ENCODE peak calls at places on chromosomes 6 and 20, in six cellular contexts. E, F, U, D, K and G are unnamed samples.
A peak's percentile ranks its signal among the peaks of the same experiment; 100 is the strongest.

GRCh38 chr6:119331676-119332286 is 17.8 kb downstream of the MAN1A1 start:
- DNase-seq in D (no peak), F (no peak), E (no peak), U (no peak), K (no peak), G (no peak)

GRCh38 chr6:110654096-110654820 is 161.0 kb downstream of the CDK19 start:
- DNase-seq in K (no peak), D (no peak), F (no peak), E (no peak), U (no peak), G (no peak)

GRCh38 chr6:36682328-36683144 is 4.0 kb downstream of the CDKN1A start:
- DNase-seq in E (peak; percentile 69), D (peak; percentile 41), K (peak; percentile 28), F (peak; percentile 93), U (peak; percentile 61), G (peak; percentile 51)

GRCh38 chr6:12545837-12546658 is 170.5 kb upstream of the PHACTR1 start:
- DNase-seq in F (peak; percentile 55), K (no peak), E (no peak), D (no peak), U (no peak), G (no peak)

GRCh38 chr6:100186552-100186951 is 192.5 kb upstream of the MCHR2 start:
- DNase-seq in K (no peak), U (no peak), F (no peak), D (no peak), E (no peak), G (peak; percentile 31)

GRCh38 chr6:125509477-125509876 is 207.7 kb upstream of the HDDC2 start:
- DNase-seq in D (no peak), U (no peak), K (no peak), F (no peak), E (no peak), G (no peak)

GRCh38 chr20:60900581-60900980 is 351.5 kb upstream of the CDH4 start:
- DNase-seq in D (no peak), F (no peak), K (no peak), E (no peak), U (no peak), G (no peak)

GRCh38 chr6:126063512-126064146 is 77.3 kb downstream of the TRMT11 start:
- DNase-seq in K (no peak), D (no peak), U (no peak), F (no peak), E (no peak), G (no peak)

GRCh38 chr20:38453941-38454340 is 18.7 kb upstream of the RALGAPB start:
- DNase-seq in D (no peak), K (no peak), F (no peak), U (no peak), E (no peak), G (no peak)

GRCh38 chr6:46329568-46329967 is 158.8 kb upstream of the ENPP5 start:
- DNase-seq in F (no peak), K (no peak), U (peak; percentile 29), D (peak; percentile 13), E (no peak), G (no peak)

GRCh38 chr6:36829919-36830544 is 9.2 kb downstream of the CPNE5 start:
- DNase-seq in D (peak; percentile 81), F (peak; percentile 86), U (peak; percentile 87), E (peak; percentile 84), K (no peak), G (peak; percentile 85)

GRCh38 chr6:76555090-76555489 is 482.6 kb upstream of the IMPG1 start:
- DNase-seq in K (no peak), F (no peak), D (no peak), E (no peak), U (no peak), G (no peak)

GRCh38 chr20:41649489-41649888 is 31.3 kb upstream of the CHD6 start:
- DNase-seq in F (no peak), U (no peak), D (no peak), E (no peak), K (no peak), G (no peak)

GRCh38 chr20:17808357-17808756 is 108.6 kb downstream of the BANF2 start:
- DNase-seq in E (peak; percentile 67), F (no peak), D (peak; percentile 81), K (no peak), U (peak; percentile 75), G (peak; percentile 62)

GRCh38 chr20:3843490-3843889 is 3.1 kb upstream of the MAVS start:
- DNase-seq in E (no peak), K (no peak), U (no peak), F (peak; percentile 66), D (no peak), G (no peak)

GRCh38 chr6:56334937-56335336 is 87.6 kb upstream of the COL21A1 start:
- DNase-seq in D (no peak), K (no peak), U (no peak), F (no peak), E (no peak), G (no peak)

GRCh38 chr6:108846628-108847027 is 1.6 kb upstream of the ARMC2 start:
- DNase-seq in K (no peak), F (no peak), U (no peak), E (no peak), D (no peak), G (no peak)

GRCh38 chr20:1326031-1326930 is 2.7 kb downstream of the SDCBP2 start:
- DNase-seq in U (no peak), F (no peak), K (no peak), D (peak; percentile 41), E (no peak), G (peak; percentile 41)

GRCh38 chr20:8116067-8116811 is 15.8 kb upstream of the PLCB1 start:
- DNase-seq in D (no peak), E (no peak), F (no peak), U (no peak), K (no peak), G (no peak)

GRCh38 chr20:37986873-37987601 is 46.2 kb downstream of the TTI1 start:
- DNase-seq in U (peak; percentile 89), D (peak; percentile 87), E (peak; percentile 78), K (no peak), F (peak; percentile 69), G (peak; percentile 80)

GRCh38 chr6:86010915-86011786 is 368.5 kb upstream of the SYNCRIP start:
- DNase-seq in U (no peak), E (no peak), D (no peak), F (no peak), K (no peak), G (no peak)

GRCh38 chr20:53660947-53661381 is 67.3 kb upstream of the ZNF217 start:
- DNase-seq in D (no peak), E (no peak), F (no peak), K (no peak), U (no peak), G (no peak)

GRCh38 chr20:53658327-53658726 is 64.7 kb upstream of the ZNF217 start:
- DNase-seq in D (no peak), F (no peak), E (no peak), K (no peak), U (no peak), G (no peak)

GRCh38 chr20:53662595-53662994 is 69.0 kb upstream of the ZNF217 start:
- DNase-seq in K (no peak), U (no peak), E (no peak), F (no peak), D (no peak), G (no peak)

GRCh38 chr20:53658973-53659372 is 65.3 kb upstream of the ZNF217 start:
- DNase-seq in D (no peak), E (no peak), K (no peak), U (no peak), F (no peak), G (no peak)

DNA sequence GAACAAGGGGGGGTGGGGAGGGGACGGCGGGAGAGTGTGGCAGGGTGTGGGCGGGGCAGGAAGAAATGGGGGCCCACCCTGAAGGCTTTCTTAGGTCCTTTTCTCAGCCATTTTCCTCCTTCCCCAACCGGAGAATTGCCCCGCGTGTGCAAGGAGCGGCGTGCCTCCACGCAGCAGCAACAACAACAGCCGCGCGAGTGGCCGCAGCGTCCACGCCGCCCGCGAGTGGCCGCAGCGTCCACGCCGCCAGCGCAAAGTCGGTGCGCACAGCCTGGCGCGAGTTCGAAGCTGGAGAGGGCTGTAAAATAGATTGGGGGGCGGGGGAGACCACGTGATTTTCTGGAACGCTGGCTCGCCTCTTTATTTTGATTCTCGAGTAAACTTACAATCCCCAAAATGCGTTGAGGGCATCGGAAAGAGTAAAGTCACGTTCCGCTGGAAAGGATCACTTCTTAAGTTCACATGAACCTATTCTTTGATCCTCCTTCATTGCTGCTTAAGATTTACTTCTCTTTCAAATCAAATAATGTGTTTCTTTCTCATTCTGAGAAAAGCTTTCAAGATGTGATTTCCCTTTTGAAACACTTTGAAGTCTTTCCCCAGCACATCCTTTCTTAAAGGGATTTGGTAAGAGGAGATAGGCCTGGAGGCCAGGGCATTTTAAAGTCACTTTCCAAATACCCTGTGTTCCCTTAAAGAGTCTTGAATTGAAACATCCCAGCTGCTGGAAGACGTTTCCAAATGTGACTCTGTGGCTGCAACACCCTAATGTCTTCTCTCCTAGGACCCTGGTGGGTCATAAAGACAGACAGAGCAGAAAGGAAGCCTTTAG is 66.7 kb upstream of the ZNF217 start:
- DNase-seq in D (peak; percentile 36), U (peak; percentile 38), K (no peak), F (peak; percentile 66), E (peak; percentile 53), G (peak; percentile 19)
- H3K4me1 ChIP-seq in D (peaks cover 14% of the 10 kb centered on the region), U (peaks cover 5% of the 10 kb centered on the region), K (peaks cover 53% of the 10 kb centered on the region), F (peaks cover 23% of the 10 kb centered on the region), E (peaks cover 8% of the 10 kb centered on the region), G (peaks cover 6% of the 10 kb centered on the region)

GRCh38 chr6:31639449-31639861 is 13.0 kb downstream of the BAG6 start:
- DNase-seq in U (no peak), K (no peak), F (no peak), E (no peak), D (no peak), G (no peak)
- H3K36me3 ChIP-seq in U (peaks cover 100% of the 10 kb centered on the region), K (peaks cover 67% of the 10 kb centered on the region), F (no peaks in the 10 kb centered on the region), E (peaks cover 6% of the 10 kb centered on the region), D (peaks cover 100% of the 10 kb centered on the region), G (peaks cover 33% of the 10 kb centered on the region)

DNA sequence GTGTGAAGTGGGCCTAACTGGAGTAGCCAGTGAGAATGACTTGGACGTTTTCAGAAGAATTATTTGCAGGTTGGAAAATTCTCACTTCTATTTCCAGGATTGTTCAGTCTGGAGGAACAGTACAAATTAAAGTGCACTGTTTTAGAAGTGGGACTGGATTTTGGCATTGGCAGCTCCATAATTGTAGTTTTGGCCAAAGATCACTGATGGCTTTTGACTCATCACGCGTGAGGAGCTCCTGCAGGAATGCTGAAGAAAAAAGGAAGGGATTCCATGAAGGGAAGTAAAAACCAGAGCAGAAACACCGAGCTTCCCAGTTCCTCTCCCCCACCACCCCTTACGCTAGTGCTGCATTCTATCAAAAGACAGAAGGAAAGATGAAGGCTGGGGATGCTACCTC is 103.5 kb downstream of the JARID2 start:
- DNase-seq in U (no peak), K (no peak), D (no peak), F (no peak), E (no peak), G (no peak)
- H3K4me1 ChIP-seq in U (peaks cover 20% of the 10 kb centered on the region), K (peaks cover 56% of the 10 kb centered on the region), D (peaks cover 24% of the 10 kb centered on the region), F (no peaks in the 10 kb centered on the region), E (peaks cover 15% of the 10 kb centered on the region), G (peaks cover 37% of the 10 kb centered on the region)

GRCh38 chr20:35737865-35738333 is 4.2 kb downstream of the RBM39 start:
- DNase-seq in F (no peak), D (no peak), E (no peak), K (no peak), U (no peak), G (no peak)

GRCh38 chr20:35734374-35734773 is 7.7 kb downstream of the RBM39 start:
- DNase-seq in E (no peak), K (no peak), U (no peak), F (no peak), D (no peak), G (no peak)

GRCh38 chr20:35735828-35736470 is 6.1 kb downstream of the RBM39 start:
- DNase-seq in U (no peak), F (no peak), K (no peak), E (no peak), D (no peak), G (no peak)

GRCh38 chr20:35732644-35732982 is 9.4 kb downstream of the RBM39 start:
- DNase-seq in U (no peak), K (no peak), F (no peak), E (no peak), D (no peak), G (no peak)

GRCh38 chr20:35734777-35735649 is 7.0 kb downstream of the RBM39 start:
- DNase-seq in K (no peak), E (no peak), F (no peak), U (no peak), D (no peak), G (no peak)
- H3K36me3 ChIP-seq in K (peaks cover 81% of the 10 kb centered on the region), E (peaks cover 5% of the 10 kb centered on the region), F (peaks cover 8% of the 10 kb centered on the region), U (peaks cover 100% of the 10 kb centered on the region), D (peaks cover 100% of the 10 kb centered on the region), G (peaks cover 16% of the 10 kb centered on the region)